ENCODE peak calls at places on chromosome 10, in eight cellular contexts. One of them, this sample, is unnamed.

GRCh38 chr10:79420974-79421688 is 24.3 kb downstream of the ZCCHC24 start:
- DNase-seq in germinal center: no peak
- DNase-seq in amniotic stem cell: no peak
- DNase-seq in GM12892: no peak
- DNase-seq in NCI-H1436: no peak
- DNase-seq in iPS-NIHi11: no peak
- DNase-seq in stimulated activated CD8-positive, alpha-beta memory T cell treated with anti-CD3 and anti-CD28 coated beads, Interleukin-15, amount 100 ng/mL, for 4 hours: no peak
- DNase-seq in HEK293T: no peak
- DNase-seq in this sample: no peak

GRCh38 chr10:29820890-29821398 is 186.2 kb upstream of the SVIL start:
- DNase-seq in stimulated activated CD8-positive, alpha-beta memory T cell treated with anti-CD3 and anti-CD28 coated beads, Interleukin-15, amount 100 ng/mL, for 4 hours: no peak
- DNase-seq in iPS-NIHi11: no peak
- DNase-seq in HEK293T: no peak
- DNase-seq in germinal center: no peak
- DNase-seq in amniotic stem cell: no peak
- DNase-seq in NCI-H1436: no peak
- DNase-seq in GM12892: no peak
- DNase-seq in this sample: no peak

GRCh38 chr10:59945590-59945989 is 39.2 kb upstream of the CCDC6 start:
- DNase-seq in germinal center: no peak
- DNase-seq in GM12892: no peak
- DNase-seq in HEK293T: no peak
- DNase-seq in amniotic stem cell: no peak
- DNase-seq in NCI-H1436: no peak
- DNase-seq in iPS-NIHi11: no peak
- DNase-seq in stimulated activated CD8-positive, alpha-beta memory T cell treated with anti-CD3 and anti-CD28 coated beads, Interleukin-15, amount 100 ng/mL, for 4 hours: no peak
- DNase-seq in this sample: no peak

GRCh38 chr10:100660945-100661344 is 84.4 kb upstream of the PAX2 start:
- DNase-seq in iPS-NIHi11: no peak
- DNase-seq in stimulated activated CD8-positive, alpha-beta memory T cell treated with anti-CD3 and anti-CD28 coated beads, Interleukin-15, amount 100 ng/mL, for 4 hours: no peak
- DNase-seq in HEK293T: no peak
- DNase-seq in GM12892: no peak
- DNase-seq in amniotic stem cell: no peak
- DNase-seq in germinal center: no peak
- DNase-seq in NCI-H1436: no peak
- DNase-seq in this sample: no peak

GRCh38 chr10:79932307-79932706 is 16.6 kb downstream of the SFTPD start:
- DNase-seq in stimulated activated CD8-positive, alpha-beta memory T cell treated with anti-CD3 and anti-CD28 coated beads, Interleukin-15, amount 100 ng/mL, for 4 hours: no peak
- DNase-seq in HEK293T: no peak
- DNase-seq in NCI-H1436: no peak
- DNase-seq in GM12892: no peak
- DNase-seq in iPS-NIHi11: no peak
- DNase-seq in germinal center: no peak
- DNase-seq in amniotic stem cell: no peak
- DNase-seq in this sample: no peak

GRCh38 chr10:11539191-11539868 is 72.1 kb downstream of the USP6NL start:
- DNase-seq in stimulated activated CD8-positive, alpha-beta memory T cell treated with anti-CD3 and anti-CD28 coated beads, Interleukin-15, amount 100 ng/mL, for 4 hours: no peak
- DNase-seq in NCI-H1436: peak
- DNase-seq in iPS-NIHi11: no peak
- DNase-seq in germinal center: no peak
- DNase-seq in GM12892: no peak
- DNase-seq in HEK293T: no peak
- DNase-seq in amniotic stem cell: no peak
- DNase-seq in this sample: no peak

GRCh38 chr10:43252166-43252784 is 14.6 kb downstream of the RASGEF1A start:
- DNase-seq in GM12892: peak
- DNase-seq in stimulated activated CD8-positive, alpha-beta memory T cell treated with anti-CD3 and anti-CD28 coated beads, Interleukin-15, amount 100 ng/mL, for 4 hours: no peak
- DNase-seq in NCI-H1436: no peak
- DNase-seq in germinal center: no peak
- DNase-seq in amniotic stem cell: no peak
- DNase-seq in HEK293T: no peak
- DNase-seq in iPS-NIHi11: no peak
- DNase-seq in this sample: no peak

GRCh38 chr10:63977329-63977923 is 456.2 kb downstream of the REEP3 start:
- DNase-seq in stimulated activated CD8-positive, alpha-beta memory T cell treated with anti-CD3 and anti-CD28 coated beads, Interleukin-15, amount 100 ng/mL, for 4 hours: no peak
- DNase-seq in iPS-NIHi11: peak
- DNase-seq in germinal center: peak
- DNase-seq in amniotic stem cell: no peak
- DNase-seq in HEK293T: peak
- DNase-seq in NCI-H1436: no peak
- DNase-seq in GM12892: no peak
- DNase-seq in this sample: peak

GRCh38 chr10:29946953-29947700 is 112.3 kb downstream of the JCAD start:
- DNase-seq in iPS-NIHi11: peak
- DNase-seq in amniotic stem cell: peak
- DNase-seq in NCI-H1436: no peak
- DNase-seq in germinal center: no peak
- DNase-seq in GM12892: no peak
- DNase-seq in stimulated activated CD8-positive, alpha-beta memory T cell treated with anti-CD3 and anti-CD28 coated beads, Interleukin-15, amount 100 ng/mL, for 4 hours: no peak
- DNase-seq in HEK293T: no peak
- DNase-seq in this sample: peak

GRCh38 chr10:80596391-80597257 is 58.9 kb downstream of the SH2D4B start:
- DNase-seq in iPS-NIHi11: peak
- DNase-seq in germinal center: peak
- DNase-seq in HEK293T: peak
- DNase-seq in stimulated activated CD8-positive, alpha-beta memory T cell treated with anti-CD3 and anti-CD28 coated beads, Interleukin-15, amount 100 ng/mL, for 4 hours: no peak
- DNase-seq in NCI-H1436: peak
- DNase-seq in GM12892: no peak
- DNase-seq in amniotic stem cell: no peak
- DNase-seq in this sample: peak

GRCh38 chr10:26987851-26988250 is 112.4 kb downstream of the ANKRD26 start:
- DNase-seq in GM12892: no peak
- DNase-seq in stimulated activated CD8-positive, alpha-beta memory T cell treated with anti-CD3 and anti-CD28 coated beads, Interleukin-15, amount 100 ng/mL, for 4 hours: no peak
- DNase-seq in iPS-NIHi11: no peak
- DNase-seq in germinal center: no peak
- DNase-seq in NCI-H1436: no peak
- DNase-seq in HEK293T: no peak
- DNase-seq in amniotic stem cell: no peak
- DNase-seq in this sample: no peak

GRCh38 chr10:6530211-6530840 is 49.8 kb downstream of the PRKCQ start:
- DNase-seq in NCI-H1436: no peak
- DNase-seq in germinal center: no peak
- DNase-seq in stimulated activated CD8-positive, alpha-beta memory T cell treated with anti-CD3 and anti-CD28 coated beads, Interleukin-15, amount 100 ng/mL, for 4 hours: peak
- DNase-seq in GM12892: no peak
- DNase-seq in amniotic stem cell: no peak
- DNase-seq in iPS-NIHi11: no peak
- DNase-seq in HEK293T: no peak
- DNase-seq in this sample: no peak

GRCh38 chr10:99926925-99927718 is 82.6 kb downstream of the DNMBP start:
- DNase-seq in NCI-H1436: no peak
- DNase-seq in GM12892: no peak
- DNase-seq in amniotic stem cell: no peak
- DNase-seq in iPS-NIHi11: no peak
- DNase-seq in HEK293T: no peak
- DNase-seq in stimulated activated CD8-positive, alpha-beta memory T cell treated with anti-CD3 and anti-CD28 coated beads, Interleukin-15, amount 100 ng/mL, for 4 hours: no peak
- DNase-seq in germinal center: no peak
- DNase-seq in this sample: peak

GRCh38 chr10:49035920-49036319 is 79.4 kb downstream of the VSTM4 start:
- DNase-seq in stimulated activated CD8-positive, alpha-beta memory T cell treated with anti-CD3 and anti-CD28 coated beads, Interleukin-15, amount 100 ng/mL, for 4 hours: no peak
- DNase-seq in HEK293T: no peak
- DNase-seq in GM12892: no peak
- DNase-seq in NCI-H1436: no peak
- DNase-seq in iPS-NIHi11: no peak
- DNase-seq in amniotic stem cell: no peak
- DNase-seq in germinal center: no peak
- DNase-seq in this sample: no peak

GRCh38 chr10:86220626-86221025 is 146.0 kb downstream of the GRID1 start:
- DNase-seq in amniotic stem cell: no peak
- DNase-seq in GM12892: no peak
- DNase-seq in stimulated activated CD8-positive, alpha-beta memory T cell treated with anti-CD3 and anti-CD28 coated beads, Interleukin-15, amount 100 ng/mL, for 4 hours: no peak
- DNase-seq in germinal center: no peak
- DNase-seq in HEK293T: no peak
- DNase-seq in NCI-H1436: no peak
- DNase-seq in iPS-NIHi11: no peak
- DNase-seq in this sample: no peak

GRCh38 chr10:125513783-125514182 is 169.2 kb downstream of the TEX36 start:
- DNase-seq in GM12892: no peak
- DNase-seq in amniotic stem cell: no peak
- DNase-seq in NCI-H1436: no peak
- DNase-seq in stimulated activated CD8-positive, alpha-beta memory T cell treated with anti-CD3 and anti-CD28 coated beads, Interleukin-15, amount 100 ng/mL, for 4 hours: no peak
- DNase-seq in iPS-NIHi11: no peak
- DNase-seq in germinal center: no peak
- DNase-seq in HEK293T: no peak
- DNase-seq in this sample: no peak

GRCh38 chr10:3067045-3067858 is at the start of gene PFKP:
- DNase-seq in NCI-H1436: peak
- DNase-seq in GM12892: peak
- DNase-seq in stimulated activated CD8-positive, alpha-beta memory T cell treated with anti-CD3 and anti-CD28 coated beads, Interleukin-15, amount 100 ng/mL, for 4 hours: peak
- DNase-seq in HEK293T: peak
- DNase-seq in germinal center: peak
- DNase-seq in amniotic stem cell: no peak
- DNase-seq in iPS-NIHi11: peak
- DNase-seq in this sample: peak

GRCh38 chr10:34824870-34825269 is 9.8 kb upstream of the PARD3 start:
- DNase-seq in amniotic stem cell: no peak
- DNase-seq in stimulated activated CD8-positive, alpha-beta memory T cell treated with anti-CD3 and anti-CD28 coated beads, Interleukin-15, amount 100 ng/mL, for 4 hours: no peak
- DNase-seq in HEK293T: no peak
- DNase-seq in NCI-H1436: no peak
- DNase-seq in iPS-NIHi11: peak
- DNase-seq in germinal center: no peak
- DNase-seq in GM12892: no peak
- DNase-seq in this sample: peak

GRCh38 chr10:71700735-71701368 is 18.7 kb downstream of the C10orf105 start:
- DNase-seq in iPS-NIHi11: no peak
- DNase-seq in HEK293T: no peak
- DNase-seq in NCI-H1436: no peak
- DNase-seq in GM12892: no peak
- DNase-seq in germinal center: no peak
- DNase-seq in amniotic stem cell: no peak
- DNase-seq in stimulated activated CD8-positive, alpha-beta memory T cell treated with anti-CD3 and anti-CD28 coated beads, Interleukin-15, amount 100 ng/mL, for 4 hours: no peak
- DNase-seq in this sample: no peak